ENCODE peak calls at places on chromosomes 4 and X, in seven cellular contexts. One of them, this sample, is unnamed. For H3K27me3, the result is how much of the 10 kb centered on the place peaks cover.

GRCh38 chr4:136928957-136929411 is 603.3 kb downstream of the PCDH18 start:
- DNase-seq in upper lobe of right lung: no peak
- DNase-seq in HCT116: no peak
- DNase-seq in heart right ventricle: no peak
- DNase-seq in DND-41: no peak
- DNase-seq in HAP-1: no peak
- DNase-seq in CD8-positive, alpha-beta T cell: no peak
- DNase-seq in this sample: no peak

GRCh38 chr4:187276786-187277408 is 553.2 kb upstream of the FAT1 start:
- DNase-seq in upper lobe of right lung: no peak
- DNase-seq in HCT116: no peak
- DNase-seq in heart right ventricle: no peak
- DNase-seq in DND-41: no peak
- DNase-seq in HAP-1: no peak
- DNase-seq in CD8-positive, alpha-beta T cell: no peak
- DNase-seq in this sample: no peak

GRCh38 chr4:94690851-94691254 is 66.9 kb upstream of the BMPR1B start:
- DNase-seq in upper lobe of right lung: no peak
- DNase-seq in HCT116: no peak
- DNase-seq in heart right ventricle: no peak
- DNase-seq in DND-41: no peak
- DNase-seq in HAP-1: no peak
- DNase-seq in CD8-positive, alpha-beta T cell: no peak
- DNase-seq in this sample: no peak

GRCh38 chrX:11351375-11352295 is 58.4 kb downstream of the AMELX start:
- DNase-seq in upper lobe of right lung: no peak
- DNase-seq in HCT116: no peak
- DNase-seq in heart right ventricle: peak
- DNase-seq in DND-41: no peak
- DNase-seq in HAP-1: no peak
- DNase-seq in CD8-positive, alpha-beta T cell: no peak
- DNase-seq in this sample: no peak

GRCh38 chr4:55762815-55763214 is 56.8 kb upstream of the EXOC1L start:
- DNase-seq in upper lobe of right lung: no peak
- DNase-seq in HCT116: no peak
- DNase-seq in heart right ventricle: no peak
- DNase-seq in DND-41: no peak
- DNase-seq in HAP-1: peak
- DNase-seq in CD8-positive, alpha-beta T cell: no peak
- DNase-seq in this sample: no peak

GRCh38 chrX:68989865-68990606 is 161.2 kb downstream of the EFNB1 start:
- DNase-seq in upper lobe of right lung: no peak
- DNase-seq in HCT116: no peak
- DNase-seq in heart right ventricle: peak
- DNase-seq in DND-41: no peak
- DNase-seq in HAP-1: peak
- DNase-seq in CD8-positive, alpha-beta T cell: no peak
- DNase-seq in this sample: no peak

GRCh38 chr4:95360911-95361695 is 187.7 kb downstream of the UNC5C start:
- DNase-seq in upper lobe of right lung: no peak
- DNase-seq in HCT116: no peak
- DNase-seq in heart right ventricle: no peak
- DNase-seq in DND-41: no peak
- DNase-seq in HAP-1: no peak
- DNase-seq in CD8-positive, alpha-beta T cell: no peak
- DNase-seq in this sample: no peak

GRCh38 chrX:125374169-125374568 is 54.5 kb downstream of the TEX13C start:
- DNase-seq in upper lobe of right lung: no peak
- DNase-seq in HCT116: no peak
- DNase-seq in heart right ventricle: no peak
- DNase-seq in DND-41: no peak
- DNase-seq in HAP-1: no peak
- DNase-seq in CD8-positive, alpha-beta T cell: no peak
- DNase-seq in this sample: no peak

GRCh38 chrX:103845165-103845653 is 13.2 kb upstream of the RAB9B start:
- DNase-seq in upper lobe of right lung: peak
- DNase-seq in HCT116: peak
- DNase-seq in heart right ventricle: peak
- DNase-seq in DND-41: peak
- DNase-seq in HAP-1: peak
- DNase-seq in CD8-positive, alpha-beta T cell: peak
- DNase-seq in this sample: peak

GRCh38 chrX:16711219-16712115 is 1.0 kb downstream of the CTPS2 start:
- DNase-seq in upper lobe of right lung: no peak
- DNase-seq in HCT116: no peak
- DNase-seq in heart right ventricle: no peak
- DNase-seq in DND-41: peak
- DNase-seq in HAP-1: peak
- DNase-seq in CD8-positive, alpha-beta T cell: no peak
- DNase-seq in this sample: no peak

GRCh38 chr4:8468746-8469535 is 28.4 kb downstream of the TRMT44 start:
- DNase-seq in upper lobe of right lung: peak
- DNase-seq in HCT116: peak
- DNase-seq in heart right ventricle: peak
- DNase-seq in DND-41: peak
- DNase-seq in HAP-1: peak
- DNase-seq in CD8-positive, alpha-beta T cell: peak
- DNase-seq in this sample: peak

GRCh38 chrX:137545711-137546651 is 19.9 kb upstream of the ZIC3 start:
- DNase-seq in upper lobe of right lung: no peak
- DNase-seq in HCT116: no peak
- DNase-seq in heart right ventricle: no peak
- DNase-seq in DND-41: no peak
- DNase-seq in HAP-1: no peak
- DNase-seq in CD8-positive, alpha-beta T cell: no peak
- DNase-seq in this sample: no peak

GRCh38 chrX:137549073-137549472 is 16.9 kb upstream of the ZIC3 start:
- DNase-seq in upper lobe of right lung: no peak
- DNase-seq in HCT116: no peak
- DNase-seq in heart right ventricle: no peak
- DNase-seq in DND-41: no peak
- DNase-seq in HAP-1: no peak
- DNase-seq in CD8-positive, alpha-beta T cell: no peak
- DNase-seq in this sample: no peak

GRCh38 chrX:137547291-137547690 is 18.6 kb upstream of the ZIC3 start:
- DNase-seq in upper lobe of right lung: no peak
- DNase-seq in HCT116: no peak
- DNase-seq in heart right ventricle: no peak
- DNase-seq in DND-41: no peak
- DNase-seq in HAP-1: no peak
- DNase-seq in CD8-positive, alpha-beta T cell: no peak
- DNase-seq in this sample: no peak

GRCh38 chrX:137549846-137550534 is 15.9 kb upstream of the ZIC3 start:
- DNase-seq in upper lobe of right lung: no peak
- DNase-seq in HCT116: no peak
- DNase-seq in heart right ventricle: no peak
- DNase-seq in DND-41: no peak
- DNase-seq in HAP-1: no peak
- DNase-seq in CD8-positive, alpha-beta T cell: no peak
- DNase-seq in this sample: no peak

DNA sequence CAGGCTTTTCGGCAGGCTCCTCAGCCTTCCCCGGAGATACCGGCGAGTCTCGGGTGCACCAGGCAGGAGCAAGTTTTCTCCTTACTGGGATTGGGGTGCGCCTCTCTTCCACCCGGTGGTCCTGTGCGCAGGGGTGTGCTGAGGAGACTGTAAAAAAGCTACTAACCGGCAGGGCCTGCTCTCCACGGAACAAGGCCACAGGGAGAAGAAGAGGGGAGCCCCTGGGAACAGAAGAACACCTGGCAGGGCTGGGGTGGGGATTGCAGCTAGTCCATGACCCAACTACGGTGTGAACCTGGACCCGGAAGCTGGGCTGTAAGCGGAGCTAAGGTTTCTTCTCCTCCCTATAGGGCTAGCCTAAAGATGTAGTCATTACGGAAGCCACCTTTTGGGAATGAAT is 17.7 kb upstream of the ZIC3 start:
- DNase-seq in upper lobe of right lung: no peak
- DNase-seq in HCT116: no peak
- DNase-seq in heart right ventricle: no peak
- DNase-seq in DND-41: no peak
- DNase-seq in HAP-1: no peak
- DNase-seq in CD8-positive, alpha-beta T cell: no peak
- DNase-seq in this sample: no peak
- H3K27me3 ChIP-seq in upper lobe of right lung: under half
- H3K27me3 ChIP-seq in HCT116: under half
- H3K27me3 ChIP-seq in heart right ventricle: half or more
- H3K27me3 ChIP-seq in DND-41: under half
- H3K27me3 ChIP-seq in HAP-1: under half
- H3K27me3 ChIP-seq in CD8-positive, alpha-beta T cell: under half
- H3K27me3 ChIP-seq in this sample: under half

GRCh38 chrX:153379971-153380581 is 21.1 kb downstream of the PNMA6E start:
- DNase-seq in upper lobe of right lung: no peak
- DNase-seq in HCT116: no peak
- DNase-seq in heart right ventricle: no peak
- DNase-seq in DND-41: no peak
- DNase-seq in HAP-1: no peak
- DNase-seq in CD8-positive, alpha-beta T cell: no peak
- DNase-seq in this sample: no peak

GRCh38 chrX:153381684-153382532 is 19.2 kb downstream of the PNMA6E start:
- DNase-seq in upper lobe of right lung: no peak
- DNase-seq in HCT116: no peak
- DNase-seq in heart right ventricle: no peak
- DNase-seq in DND-41: peak
- DNase-seq in HAP-1: peak
- DNase-seq in CD8-positive, alpha-beta T cell: no peak
- DNase-seq in this sample: no peak

GRCh38 chrX:153379508-153379907 is 21.6 kb downstream of the PNMA6E start:
- DNase-seq in upper lobe of right lung: no peak
- DNase-seq in HCT116: no peak
- DNase-seq in heart right ventricle: no peak
- DNase-seq in DND-41: no peak
- DNase-seq in HAP-1: no peak
- DNase-seq in CD8-positive, alpha-beta T cell: no peak
- DNase-seq in this sample: no peak

GRCh38 chrX:153378607-153379006 is 22.5 kb downstream of the PNMA6E start:
- DNase-seq in upper lobe of right lung: no peak
- DNase-seq in HCT116: no peak
- DNase-seq in heart right ventricle: no peak
- DNase-seq in DND-41: no peak
- DNase-seq in HAP-1: no peak
- DNase-seq in CD8-positive, alpha-beta T cell: no peak
- DNase-seq in this sample: no peak

DNA sequence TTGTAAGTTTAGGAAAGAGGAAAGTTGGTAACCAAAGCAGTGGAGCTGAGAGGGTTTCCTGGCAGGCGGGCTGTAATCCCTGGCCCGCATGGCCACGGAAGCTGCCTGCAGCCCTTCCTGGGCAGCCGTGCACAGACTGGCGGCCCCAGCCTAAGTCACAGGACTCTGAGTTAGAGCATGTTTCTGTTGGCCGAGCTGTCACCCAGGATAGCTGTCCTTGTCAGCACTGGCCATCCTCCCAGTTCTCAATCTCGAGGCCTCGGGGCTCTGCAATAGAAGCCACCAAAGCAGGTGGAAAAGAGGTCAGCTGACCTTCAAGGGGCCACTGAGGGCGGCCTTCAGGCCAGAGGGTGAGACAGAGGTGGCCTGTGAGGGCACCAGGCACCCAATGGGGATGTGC is 20.5 kb downstream of the PNMA6E start:
- DNase-seq in upper lobe of right lung: no peak
- DNase-seq in HCT116: no peak
- DNase-seq in heart right ventricle: no peak
- DNase-seq in DND-41: no peak
- DNase-seq in HAP-1: no peak
- DNase-seq in CD8-positive, alpha-beta T cell: no peak
- DNase-seq in this sample: no peak
- H3K4me3 ChIP-seq in upper lobe of right lung: no peak
- H3K4me3 ChIP-seq in HCT116: no peak
- H3K4me3 ChIP-seq in heart right ventricle: no peak
- H3K4me3 ChIP-seq in DND-41: no peak
- H3K4me3 ChIP-seq in HAP-1: no peak
- H3K4me3 ChIP-seq in CD8-positive, alpha-beta T cell: no peak
- H3K4me3 ChIP-seq in this sample: no peak

DNA sequence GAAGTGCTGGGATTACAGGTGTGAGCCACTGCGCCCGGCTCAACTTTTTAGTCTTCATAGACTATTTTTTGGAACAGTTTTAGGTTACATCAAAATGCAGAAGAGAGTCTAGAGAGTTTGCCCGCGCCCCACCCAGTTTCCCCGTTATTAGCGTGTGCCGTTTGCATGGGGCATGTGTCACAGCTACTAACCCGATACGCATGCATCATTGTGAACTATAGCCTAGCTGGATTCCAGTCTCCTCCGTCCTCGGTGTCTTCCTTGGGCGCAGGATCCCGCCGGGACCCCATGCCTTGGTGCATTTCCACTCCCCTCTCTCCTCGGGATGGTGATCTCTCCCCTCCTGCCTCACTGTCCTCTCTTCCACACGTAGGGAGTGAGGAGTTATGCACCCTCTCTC is 85.5 kb upstream of the ADRA2C start:
- DNase-seq in upper lobe of right lung: peak
- DNase-seq in HCT116: no peak
- DNase-seq in heart right ventricle: no peak
- DNase-seq in DND-41: no peak
- DNase-seq in HAP-1: no peak
- DNase-seq in CD8-positive, alpha-beta T cell: no peak
- DNase-seq in this sample: no peak
- H3K27me3 ChIP-seq in upper lobe of right lung: under half
- H3K27me3 ChIP-seq in HCT116: under half
- H3K27me3 ChIP-seq in heart right ventricle: under half
- H3K27me3 ChIP-seq in DND-41: under half
- H3K27me3 ChIP-seq in HAP-1: under half
- H3K27me3 ChIP-seq in CD8-positive, alpha-beta T cell: under half
- H3K27me3 ChIP-seq in this sample: under half

GRCh38 chr4:125389713-125390112 is 75.0 kb downstream of the FAT4 start:
- DNase-seq in upper lobe of right lung: no peak
- DNase-seq in HCT116: no peak
- DNase-seq in heart right ventricle: no peak
- DNase-seq in DND-41: no peak
- DNase-seq in HAP-1: peak
- DNase-seq in CD8-positive, alpha-beta T cell: no peak
- DNase-seq in this sample: no peak

GRCh38 chr4:125387770-125388169 is 73.0 kb downstream of the FAT4 start:
- DNase-seq in upper lobe of right lung: no peak
- DNase-seq in HCT116: no peak
- DNase-seq in heart right ventricle: no peak
- DNase-seq in DND-41: no peak
- DNase-seq in HAP-1: no peak
- DNase-seq in CD8-positive, alpha-beta T cell: no peak
- DNase-seq in this sample: no peak

GRCh38 chr4:125388653-125389052 is 73.9 kb downstream of the FAT4 start:
- DNase-seq in upper lobe of right lung: no peak
- DNase-seq in HCT116: no peak
- DNase-seq in heart right ventricle: no peak
- DNase-seq in DND-41: no peak
- DNase-seq in HAP-1: no peak
- DNase-seq in CD8-positive, alpha-beta T cell: no peak
- DNase-seq in this sample: no peak

GRCh38 chr4:125390727-125391126 is 76.0 kb downstream of the FAT4 start:
- DNase-seq in upper lobe of right lung: no peak
- DNase-seq in HCT116: no peak
- DNase-seq in heart right ventricle: no peak
- DNase-seq in DND-41: no peak
- DNase-seq in HAP-1: no peak
- DNase-seq in CD8-positive, alpha-beta T cell: no peak
- DNase-seq in this sample: no peak

DNA sequence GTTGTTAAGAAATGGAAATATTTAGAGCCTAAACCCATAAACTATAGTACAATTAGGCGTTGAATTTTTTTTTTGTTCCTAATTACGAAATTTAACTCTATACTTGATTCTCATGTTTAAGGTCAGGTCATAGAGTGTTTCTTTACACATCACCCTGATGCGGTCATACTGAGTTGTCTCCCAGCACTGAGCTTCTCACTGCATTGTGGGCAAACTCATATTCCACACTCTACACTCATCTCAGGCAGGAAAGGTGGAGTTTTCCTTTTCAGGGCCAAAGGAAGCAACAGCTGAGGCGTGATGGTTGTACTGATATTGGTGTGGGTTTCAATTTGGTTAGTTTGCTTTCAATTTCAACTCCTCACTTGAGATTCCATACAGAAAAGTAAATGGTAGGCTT is 75.4 kb downstream of the FAT4 start:
- DNase-seq in upper lobe of right lung: no peak
- DNase-seq in HCT116: no peak
- DNase-seq in heart right ventricle: no peak
- DNase-seq in DND-41: no peak
- DNase-seq in HAP-1: no peak
- DNase-seq in CD8-positive, alpha-beta T cell: no peak
- DNase-seq in this sample: no peak
- H3K4me3 ChIP-seq in upper lobe of right lung: no peak
- H3K4me3 ChIP-seq in HCT116: no peak
- H3K4me3 ChIP-seq in heart right ventricle: no peak
- H3K4me3 ChIP-seq in DND-41: no peak
- H3K4me3 ChIP-seq in HAP-1: no peak
- H3K4me3 ChIP-seq in CD8-positive, alpha-beta T cell: no peak
- H3K4me3 ChIP-seq in this sample: no peak

This sample was measured in CD8-positive, alpha-beta memory T cell.